ENCODE peak calls at places on chromosomes 4 and X, in seven cellular contexts. T is adrenal gland, H is ovary, K is gastrocnemius medialis, E is breast epithelium, X is heart left ventricle, B is sigmoid colon. M is an unnamed sample.

GRCh38 chr4:31007858-31008257 is 287.7 kb downstream of the PCDH7 start:
- DNase-seq in T (no peak), H (no peak), K (no peak), E (no peak), X (no peak), B (no peak), M (no peak)

GRCh38 chrX:81301877-81302276 is 100.0 kb downstream of the SH3BGRL start:
- DNase-seq in T (no peak), H (no peak), K (no peak), E (no peak), X (no peak), B (no peak), M (no peak)

GRCh38 chrX:121102101-121102500 is 54.7 kb downstream of the GLUD2 start:
- DNase-seq in T (no peak), H (no peak), K (no peak), E (no peak), X (no peak), B (no peak), M (no peak)

GRCh38 chrX:112820364-112821308 is 20.0 kb downstream of the AMOT start:
- DNase-seq in T (no peak), H (no peak), K (no peak), E (no peak), X (no peak), B (no peak), M (no peak)

GRCh38 chrX:619451-619811 is 11.2 kb upstream of the SHOX start:
- DNase-seq in T (no peak), H (no peak), K (no peak), E (no peak), X (no peak), B (no peak), M (no peak)

GRCh38 chr4:188691811-188692210 is 552.6 kb downstream of the TRIML1 start:
- DNase-seq in T (no peak), H (no peak), K (no peak), E (no peak), X (no peak), B (no peak), M (no peak)

GRCh38 chrX:49268702-49269009 is 937 bp upstream of the PPP1R3F start:
- DNase-seq in T (no peak), H (no peak), K (no peak), E (no peak), X (no peak), B (no peak), M (no peak)

GRCh38 chrX:38561951-38562719 is 793 bp downstream of the TSPAN7 start:
- DNase-seq in T (peak; percentile 38), H (peak; percentile 25), K (peak; percentile 28), E (no peak), X (peak; percentile 24), B (peak; percentile 68), M (peak; percentile 45)

GRCh38 chr4:138602664-138603063 is 360.5 kb upstream of the SLC7A11 start:
- DNase-seq in T (no peak), H (no peak), K (no peak), E (no peak), X (no peak), B (no peak), M (no peak)

GRCh38 chrX:151806967-151807540 is 72.5 kb downstream of the CNGA2 start:
- DNase-seq in T (no peak), H (no peak), K (no peak), E (no peak), X (no peak), B (no peak), M (no peak)

GRCh38 chr4:44446191-44446590 is 2.4 kb downstream of the KCTD8 start:
- DNase-seq in T (no peak), H (no peak), K (no peak), E (no peak), X (no peak), B (no peak), M (no peak)

GRCh38 chr4:108611360-108611759 is 9.0 kb upstream of the RPL34 start:
- DNase-seq in T (peak; percentile 27), H (no peak), K (no peak), E (no peak), X (no peak), B (no peak), M (no peak)

GRCh38 chrX:68307767-68308166 is 125.5 kb downstream of the OPHN1 start:
- DNase-seq in T (no peak), H (no peak), K (no peak), E (no peak), X (no peak), B (no peak), M (no peak)

GRCh38 chr4:1683371-1683902 is 676 bp downstream of the FAM53A start:
- DNase-seq in T (peak; percentile 71), H (peak; percentile 45), K (peak; percentile 28), E (peak; percentile 30), X (no peak), B (peak; percentile 86), M (peak; percentile 65)

GRCh38 chr4:107736924-107737448 is 17.0 kb upstream of the PAPSS1 start:
- DNase-seq in T (peak; percentile 20), H (no peak), K (no peak), E (no peak), X (peak; percentile 21), B (no peak), M (no peak)

GRCh38 chrX:132119283-132119682 is 8.5 kb downstream of the FRMD7 start:
- DNase-seq in T (no peak), H (no peak), K (no peak), E (peak; percentile 36), X (no peak), B (no peak), M (no peak)

GRCh38 chrX:31099536-31100090 is 27.8 kb upstream of the FTHL17 start:
- DNase-seq in T (no peak), H (no peak), K (no peak), E (no peak), X (no peak), B (no peak), M (no peak)

GRCh38 chrX:99301990-99302389 is 1108.1 kb downstream of the PCDH19 start:
- DNase-seq in T (no peak), H (no peak), K (no peak), E (no peak), X (no peak), B (no peak), M (no peak)

GRCh38 chrX:41917517-41917916 is 5.8 kb downstream of the CASK start:
- DNase-seq in T (no peak), H (no peak), K (no peak), E (no peak), X (no peak), B (no peak), M (no peak)
- H3K27ac ChIP-seq in T (no peak overlapping the region), H (no peak overlapping the region), K (no peak overlapping the region), E (peak overlapping the region; percentile 25), X (no peak overlapping the region), B (no peak overlapping the region), M (no peak overlapping the region)

GRCh38 chr4:3719836-3720235 is 46.3 kb upstream of the ADRA2C start:
- DNase-seq in T (no peak), H (no peak), K (no peak), E (no peak), X (no peak), B (no peak), M (no peak)
- H3K9me3 ChIP-seq in T (no peaks in the 10 kb centered on the region), H (peaks cover 4% of the 10 kb centered on the region), K (peaks cover 4% of the 10 kb centered on the region), E (peaks cover 10% of the 10 kb centered on the region), X (peaks cover 9% of the 10 kb centered on the region), B (peaks cover 8% of the 10 kb centered on the region), M (no peaks in the 10 kb centered on the region)

GRCh38 chrX:136491832-136492231 is 4.1 kb downstream of the BRS3 start:
- DNase-seq in T (no peak), H (no peak), K (no peak), E (no peak), X (no peak), B (no peak), M (no peak)

GRCh38 chrX:136496359-136496767 is 1.0 kb upstream of the HTATSF1 start:
- DNase-seq in T (no peak), H (no peak), K (no peak), E (no peak), X (no peak), B (no peak), M (no peak)

GRCh38 chrX:136497556-136498048 is at the start of gene HTATSF1:
- DNase-seq in T (no peak), H (no peak), K (no peak), E (no peak), X (no peak), B (peak; percentile 67), M (no peak)

GRCh38 chrX:136495043-136495442 is 2.3 kb upstream of the HTATSF1 start:
- DNase-seq in T (no peak), H (no peak), K (no peak), E (no peak), X (no peak), B (no peak), M (no peak)

DNA sequence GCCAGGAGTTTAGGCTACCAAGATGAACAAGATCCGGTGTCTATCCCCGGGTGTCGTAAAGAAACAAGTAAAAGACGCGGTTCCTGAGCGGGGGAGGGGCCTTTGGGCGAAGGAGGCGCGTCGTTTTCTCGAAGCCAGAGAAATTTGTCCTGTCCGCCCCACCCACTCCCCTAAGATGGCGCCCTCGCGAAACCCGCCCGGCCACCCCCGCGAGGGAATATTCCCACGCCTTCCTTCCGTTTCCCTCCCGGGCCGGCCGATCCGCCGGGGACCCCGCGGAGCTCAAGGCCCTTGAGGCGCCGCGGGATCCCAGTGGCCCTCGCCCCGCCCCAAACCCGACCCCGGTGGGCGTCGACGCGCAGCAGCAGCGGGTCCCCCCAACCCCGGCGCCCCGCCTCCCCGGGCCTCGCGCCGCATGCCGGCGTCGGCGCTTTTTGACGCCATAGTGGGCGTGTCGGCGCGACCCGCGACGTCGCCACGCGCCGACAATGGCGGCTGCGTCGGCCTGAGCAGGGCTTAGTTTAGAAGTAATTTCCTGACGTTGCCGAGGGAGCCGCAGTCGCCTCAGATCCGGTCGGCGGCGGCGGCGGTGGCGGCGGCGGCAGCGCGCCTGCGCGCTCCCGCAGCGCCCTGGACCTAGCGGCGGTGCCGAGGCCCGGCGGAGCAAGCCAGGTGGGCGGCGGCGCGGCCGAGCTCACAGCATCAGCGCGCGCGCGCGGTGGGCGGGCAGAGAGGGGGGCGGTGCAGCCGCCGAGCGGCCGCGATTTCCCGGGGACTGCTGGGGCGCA is 430 bp upstream of the HTATSF1 start:
- DNase-seq in T (peak; percentile 84), H (peak; percentile 83), K (peak; percentile 81), E (peak; percentile 81), X (peak; percentile 86), B (peak; percentile 93), M (peak; percentile 90)
- TF ChIP-seq POLR2A in T (peak; percentile 35), H (peak; percentile 45), K (peak; percentile 29), E (no peak), X (no peak), B (no peak), M (no peak)

DNA sequence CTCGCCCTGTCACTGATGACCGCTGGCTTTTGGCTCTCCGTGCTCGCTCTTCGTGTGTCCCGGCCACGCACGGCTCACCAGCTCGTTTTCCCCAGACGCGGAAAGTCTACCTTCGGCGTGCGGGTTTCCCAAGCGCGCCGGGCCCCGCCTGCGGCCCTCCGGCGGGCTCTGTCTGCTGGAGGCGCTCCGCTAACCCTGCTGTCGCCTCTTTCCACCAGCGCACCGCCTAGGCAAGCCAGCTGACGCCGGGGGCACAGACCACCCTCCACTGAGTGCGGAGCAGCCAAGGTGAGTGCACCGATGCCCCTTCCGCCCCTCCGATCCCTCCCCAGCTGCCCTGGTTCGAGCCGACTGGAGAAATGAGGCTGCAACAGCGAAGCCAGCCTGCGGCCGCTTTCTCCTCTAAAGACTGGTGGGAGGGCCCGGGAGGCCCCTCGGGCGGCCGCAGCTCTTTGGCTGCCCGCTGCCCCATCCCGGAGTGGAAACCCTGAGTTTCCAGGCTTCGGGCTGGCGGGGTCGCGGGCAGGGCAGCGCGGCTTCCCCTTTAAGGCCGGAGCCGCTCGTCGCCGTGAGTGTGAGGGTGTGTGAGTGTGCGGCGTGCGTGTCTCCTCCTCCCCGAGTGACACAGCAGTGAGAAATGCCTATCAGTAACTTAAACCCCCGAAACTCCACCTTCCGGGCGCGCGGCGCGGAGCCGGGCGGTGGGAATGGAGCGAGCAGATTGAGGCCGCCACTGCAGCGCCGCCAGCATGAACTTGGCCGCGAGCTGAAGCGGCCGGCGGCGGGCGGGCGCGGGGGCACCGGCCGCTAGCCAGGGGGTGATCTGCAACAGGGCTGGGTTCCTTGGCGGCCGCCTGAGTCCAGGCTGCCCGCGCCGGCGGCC is at the start of gene MAMLD1:
- DNase-seq in T (peak; percentile 77), H (peak; percentile 69), K (peak; percentile 76), E (peak; percentile 34), X (peak; percentile 77), B (peak; percentile 86), M (peak; percentile 68)
- H3K27ac ChIP-seq in T (peak within 1 kb of the TSS; percentile 63), H (peak within 1 kb of the TSS; percentile 88), K (peak within 1 kb of the TSS; percentile 83), E (peak within 1 kb of the TSS; percentile 42), X (peak within 1 kb of the TSS; percentile 83), B (peak within 1 kb of the TSS; percentile 88), M (peak within 1 kb of the TSS; percentile 91)